ENCODE peak calls at places on chromosomes 13 and 19, in five cellular contexts. X is OCI-LY7, W is posterior cingulate gyrus, B is B cell, J is astrocyte. N is an unnamed sample.

GRCh38 chr13:32323912-32324311 is 8.6 kb downstream of the BRCA2 start:
- DNase-seq in X (no peak), W (no peak), B (no peak), J (peak), N (peak)

GRCh38 chr19:14059093-14059480 is 2.8 kb downstream of the PALM3 start:
- DNase-seq in X (peak), W (no peak), B (peak), J (no peak), N (no peak)

GRCh38 chr13:21544515-21544914 is 59.5 kb downstream of the MICU2 start:
- DNase-seq in X (no peak), W (no peak), B (no peak), J (no peak), N (no peak)

GRCh38 chr19:55322495-55322894 is 2.6 kb downstream of the TMEM150B start:
- DNase-seq in X (no peak), W (no peak), B (no peak), J (no peak), N (no peak)

GRCh38 chr19:41935781-41936415 is 7.6 kb upstream of the ERFL start:
- DNase-seq in X (no peak), W (no peak), B (no peak), J (no peak), N (no peak)

GRCh38 chr19:996051-996838 is 4.0 kb upstream of the GRIN3B start:
- DNase-seq in X (no peak), W (no peak), B (peak), J (peak), N (no peak)

GRCh38 chr19:16259385-16260159 is 61.9 kb downstream of the AP1M1 start:
- DNase-seq in X (peak), W (no peak), B (peak), J (no peak), N (no peak)

GRCh38 chr19:30666301-30666803 is 294.2 kb downstream of the ZNF536 start:
- DNase-seq in X (peak), W (peak), B (peak), J (no peak), N (no peak)

GRCh38 chr19:46466536-46467199 is 4.7 kb downstream of the PNMA8A start:
- DNase-seq in X (peak), W (no peak), B (no peak), J (peak), N (peak)

GRCh38 chr13:113586661-113587479 is 2.3 kb downstream of the TFDP1 start:
- DNase-seq in X (no peak), W (no peak), B (no peak), J (no peak), N (no peak)

GRCh38 chr13:40762849-40763248 is 8.1 kb downstream of the MRPS31 start:
- DNase-seq in X (no peak), W (no peak), B (no peak), J (no peak), N (no peak)

GRCh38 chr19:16367269-16367683 is 42.6 kb downstream of the KLF2 start:
- DNase-seq in X (peak), W (no peak), B (peak), J (no peak), N (no peak)

GRCh38 chr19:6086081-6086858 is 24.0 kb downstream of the RFX2 start:
- DNase-seq in X (no peak), W (no peak), B (no peak), J (no peak), N (no peak)

GRCh38 chr19:3034845-3035541 is 5.9 kb upstream of the TLE2 start:
- DNase-seq in X (peak), W (peak), B (peak), J (peak), N (no peak)

GRCh38 chr19:13294812-13295567 is 144.8 kb downstream of the IER2 start:
- DNase-seq in X (no peak), W (no peak), B (no peak), J (no peak), N (no peak)

GRCh38 chr19:33040994-33041827 is 23.5 kb downstream of the RHPN2 start:
- DNase-seq in X (no peak), W (no peak), B (no peak), J (peak), N (peak)

GRCh38 chr19:41932259-41933130 is 4.2 kb upstream of the ERFL start:
- DNase-seq in X (no peak), W (no peak), B (no peak), J (no peak), N (no peak)

GRCh38 chr19:13506550-13506878 is 235 bp upstream of the CACNA1A start:
- DNase-seq in X (no peak), W (no peak), B (no peak), J (no peak), N (no peak)

GRCh38 chr19:7815325-7815724 is 14.7 kb upstream of the EVI5L start:
- DNase-seq in X (no peak), W (no peak), B (peak), J (no peak), N (no peak)

GRCh38 chr13:62537593-62537992 is 1121.9 kb upstream of the PCDH20 start:
- DNase-seq in X (no peak), W (no peak), B (no peak), J (no peak), N (no peak)

GRCh38 chr13:57569981-57570380 is 61.6 kb upstream of the PCDH17 start:
- DNase-seq in X (no peak), W (no peak), B (no peak), J (peak), N (no peak)

GRCh38 chr13:71587778-71588177 is 279.2 kb downstream of the DACH1 start:
- DNase-seq in X (no peak), W (no peak), B (no peak), J (no peak), N (no peak)

GRCh38 chr19:814108-815078 is 7.4 kb downstream of the PLPPR3 start:
- DNase-seq in X (no peak), W (no peak), B (no peak), J (no peak), N (no peak)

GRCh38 chr19:19160489-19161035 is 9.5 kb downstream of the MEF2B start:
- DNase-seq in X (peak), W (no peak), B (peak), J (no peak), N (no peak)

N was measured in COLO829.